ENCODE peak calls at places on chromosomes 3 and 15, in seven cellular contexts. One of them, this sample, is unnamed.

GRCh38 chr15:58442122-58442521 is 10.3 kb downstream of the LIPC start:
- DNase-seq in sigmoid colon: no peak
- DNase-seq in tibial nerve: no peak
- DNase-seq in erythroblast: no peak
- DNase-seq in GM12892: no peak
- DNase-seq in esophagus squamous epithelium: no peak
- DNase-seq in IMR-90: no peak
- DNase-seq in this sample: no peak

GRCh38 chr3:38030126-38031021 is 932 bp upstream of the PLCD1 start:
- DNase-seq in esophagus squamous epithelium: no peak
- DNase-seq in GM12892: no peak
- DNase-seq in IMR-90: no peak
- DNase-seq in tibial nerve: no peak
- DNase-seq in erythroblast: no peak
- DNase-seq in sigmoid colon: no peak
- DNase-seq in this sample: no peak

GRCh38 chr3:54830658-54831057 is 97.2 kb downstream of the LRTM1 start:
- DNase-seq in esophagus squamous epithelium: no peak
- DNase-seq in erythroblast: peak; percentile 28
- DNase-seq in sigmoid colon: no peak
- DNase-seq in IMR-90: peak; percentile 36
- DNase-seq in GM12892: no peak
- DNase-seq in tibial nerve: no peak
- DNase-seq in this sample: no peak

GRCh38 chr15:40536501-40536900 is 28.3 kb downstream of the CCDC32 start:
- DNase-seq in tibial nerve: no peak
- DNase-seq in IMR-90: peak; percentile 81
- DNase-seq in esophagus squamous epithelium: no peak
- DNase-seq in erythroblast: peak; percentile 11
- DNase-seq in GM12892: no peak
- DNase-seq in sigmoid colon: no peak
- DNase-seq in this sample: peak; percentile 28

GRCh38 chr15:95604634-95605036 is 725.9 kb upstream of the NR2F2 start:
- DNase-seq in esophagus squamous epithelium: no peak
- DNase-seq in GM12892: no peak
- DNase-seq in IMR-90: peak; percentile 94
- DNase-seq in erythroblast: no peak
- DNase-seq in sigmoid colon: no peak
- DNase-seq in tibial nerve: peak; percentile 30
- DNase-seq in this sample: no peak

GRCh38 chr3:71681224-71681668 is 44.0 kb downstream of the EIF4E3 start:
- DNase-seq in tibial nerve: peak; percentile 56
- DNase-seq in erythroblast: peak; percentile 38
- DNase-seq in GM12892: no peak
- DNase-seq in sigmoid colon: peak; percentile 89
- DNase-seq in IMR-90: peak; percentile 83
- DNase-seq in esophagus squamous epithelium: no peak
- DNase-seq in this sample: peak; percentile 92

GRCh38 chr3:113148307-113148703 is 63.1 kb upstream of the BOC start:
- DNase-seq in IMR-90: no peak
- DNase-seq in esophagus squamous epithelium: no peak
- DNase-seq in GM12892: no peak
- DNase-seq in sigmoid colon: no peak
- DNase-seq in erythroblast: no peak
- DNase-seq in tibial nerve: no peak
- DNase-seq in this sample: no peak

GRCh38 chr3:81554348-81554747 is 207.1 kb downstream of the GBE1 start:
- DNase-seq in GM12892: no peak
- DNase-seq in sigmoid colon: no peak
- DNase-seq in IMR-90: peak; percentile 82
- DNase-seq in tibial nerve: no peak
- DNase-seq in esophagus squamous epithelium: no peak
- DNase-seq in erythroblast: no peak
- DNase-seq in this sample: no peak

GRCh38 chr3:42979044-42979962 is at the start of gene GASK1A:
- DNase-seq in tibial nerve: no peak
- DNase-seq in IMR-90: no peak
- DNase-seq in erythroblast: no peak
- DNase-seq in esophagus squamous epithelium: no peak
- DNase-seq in GM12892: no peak
- DNase-seq in sigmoid colon: peak; percentile 85
- DNase-seq in this sample: no peak

GRCh38 chr3:146640955-146641867 is 36.1 kb upstream of the PLSCR5 start:
- DNase-seq in erythroblast: peak; percentile 42
- DNase-seq in esophagus squamous epithelium: no peak
- DNase-seq in IMR-90: peak; percentile 37
- DNase-seq in tibial nerve: peak; percentile 21
- DNase-seq in sigmoid colon: no peak
- DNase-seq in GM12892: no peak
- DNase-seq in this sample: no peak

GRCh38 chr15:89399390-89400120 is 64.9 kb upstream of the POLG start:
- DNase-seq in sigmoid colon: no peak
- DNase-seq in IMR-90: no peak
- DNase-seq in esophagus squamous epithelium: no peak
- DNase-seq in erythroblast: peak; percentile 19
- DNase-seq in tibial nerve: no peak
- DNase-seq in GM12892: peak; percentile 75
- DNase-seq in this sample: no peak
- TF ChIP-seq POLR2A in sigmoid colon: no peak
- TF ChIP-seq POLR2A in IMR-90: no peak
- TF ChIP-seq POLR2A in esophagus squamous epithelium: no peak
- TF ChIP-seq POLR2A in erythroblast: no peak
- TF ChIP-seq POLR2A in tibial nerve: no peak
- TF ChIP-seq POLR2A in GM12892: no peak
- TF ChIP-seq POLR2A in this sample: no peak

DNA sequence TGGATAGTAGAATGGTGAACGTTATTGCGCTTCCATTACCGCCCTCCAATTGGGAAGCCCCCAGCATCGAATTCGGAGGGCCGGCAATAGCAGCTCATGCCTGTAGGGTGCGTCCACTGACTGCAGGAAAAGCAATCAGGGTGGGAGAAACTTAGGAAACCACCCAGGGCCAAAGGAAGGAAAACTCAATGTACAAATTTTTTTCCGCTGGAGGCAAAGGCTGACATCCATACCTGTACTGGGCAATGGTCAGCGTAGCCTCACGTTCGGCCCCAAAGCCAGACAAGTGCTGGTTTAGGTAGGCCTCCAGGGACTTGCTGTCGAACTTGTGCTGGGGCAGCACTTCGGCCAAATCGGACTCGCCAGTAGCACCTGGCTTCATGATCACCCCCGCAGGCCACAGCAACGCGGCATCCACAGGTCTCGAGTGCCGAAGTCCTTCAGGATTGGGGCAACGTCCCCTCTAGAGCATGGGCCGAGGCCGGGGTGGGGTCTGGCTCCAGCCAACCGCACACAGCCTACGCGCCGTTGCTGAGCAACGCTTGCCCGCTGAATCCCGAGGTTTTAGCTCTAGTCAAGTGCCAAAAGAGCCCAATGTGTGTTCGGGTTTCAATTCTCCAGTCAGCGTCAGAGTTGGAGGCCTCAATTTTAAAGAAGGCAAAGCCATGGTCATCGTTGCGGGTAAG is at the start of gene ACAD11:
- DNase-seq in tibial nerve: peak; percentile 56
- DNase-seq in GM12892: peak; percentile 34
- DNase-seq in erythroblast: peak; percentile 85
- DNase-seq in sigmoid colon: peak; percentile 89
- DNase-seq in esophagus squamous epithelium: no peak
- DNase-seq in IMR-90: peak; percentile 68
- DNase-seq in this sample: peak; percentile 52
- TF ChIP-seq POLR2A in tibial nerve: no peak
- TF ChIP-seq POLR2A in GM12892: no peak
- TF ChIP-seq POLR2A in erythroblast: no peak
- TF ChIP-seq POLR2A in sigmoid colon: peak; percentile 17
- TF ChIP-seq POLR2A in esophagus squamous epithelium: no peak
- TF ChIP-seq POLR2A in IMR-90: no peak
- TF ChIP-seq POLR2A in this sample: no peak

GRCh38 chr3:187536185-187536584 is 134.0 kb downstream of the SST start:
- DNase-seq in erythroblast: no peak
- DNase-seq in esophagus squamous epithelium: no peak
- DNase-seq in tibial nerve: no peak
- DNase-seq in sigmoid colon: no peak
- DNase-seq in GM12892: no peak
- DNase-seq in IMR-90: no peak
- DNase-seq in this sample: no peak
- TF ChIP-seq POLR2A in erythroblast: no peak
- TF ChIP-seq POLR2A in esophagus squamous epithelium: no peak
- TF ChIP-seq POLR2A in tibial nerve: no peak
- TF ChIP-seq POLR2A in sigmoid colon: no peak
- TF ChIP-seq POLR2A in GM12892: no peak
- TF ChIP-seq POLR2A in IMR-90: no peak
- TF ChIP-seq POLR2A in this sample: no peak

DNA sequence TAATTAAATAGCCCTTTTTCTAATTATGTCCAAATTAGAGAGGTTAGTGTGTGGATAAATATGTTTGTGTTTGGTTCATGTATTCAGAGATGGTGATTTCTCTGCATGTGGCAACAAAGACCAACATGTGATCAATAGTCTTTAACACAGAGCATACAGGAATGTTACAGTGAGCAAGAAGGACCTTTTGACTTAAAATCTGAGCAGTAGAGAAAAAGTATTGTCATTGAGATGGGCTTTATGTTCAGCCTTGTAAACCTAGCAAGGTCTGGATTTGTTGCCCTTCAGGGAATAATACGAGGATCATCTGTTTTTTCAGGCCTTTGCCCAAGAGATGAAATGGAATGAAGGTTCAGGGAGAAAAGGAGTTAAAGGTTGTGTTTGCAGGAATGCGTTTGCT is 161.8 kb upstream of the NECTIN3 start:
- DNase-seq in erythroblast: no peak
- DNase-seq in IMR-90: no peak
- DNase-seq in GM12892: no peak
- DNase-seq in sigmoid colon: no peak
- DNase-seq in tibial nerve: no peak
- DNase-seq in esophagus squamous epithelium: no peak
- DNase-seq in this sample: no peak
- TF ChIP-seq POLR2A in erythroblast: no peak
- TF ChIP-seq POLR2A in IMR-90: no peak
- TF ChIP-seq POLR2A in GM12892: no peak
- TF ChIP-seq POLR2A in sigmoid colon: no peak
- TF ChIP-seq POLR2A in tibial nerve: no peak
- TF ChIP-seq POLR2A in esophagus squamous epithelium: no peak
- TF ChIP-seq POLR2A in this sample: no peak

GRCh38 chr15:70627734-70628541 is 135.4 kb downstream of the UACA start:
- DNase-seq in tibial nerve: no peak
- DNase-seq in IMR-90: no peak
- DNase-seq in GM12892: no peak
- DNase-seq in sigmoid colon: no peak
- DNase-seq in erythroblast: peak; percentile 21
- DNase-seq in esophagus squamous epithelium: no peak
- DNase-seq in this sample: no peak
- TF ChIP-seq POLR2A in tibial nerve: no peak
- TF ChIP-seq POLR2A in IMR-90: no peak
- TF ChIP-seq POLR2A in GM12892: no peak
- TF ChIP-seq POLR2A in sigmoid colon: no peak
- TF ChIP-seq POLR2A in erythroblast: no peak
- TF ChIP-seq POLR2A in esophagus squamous epithelium: no peak
- TF ChIP-seq POLR2A in this sample: no peak

DNA sequence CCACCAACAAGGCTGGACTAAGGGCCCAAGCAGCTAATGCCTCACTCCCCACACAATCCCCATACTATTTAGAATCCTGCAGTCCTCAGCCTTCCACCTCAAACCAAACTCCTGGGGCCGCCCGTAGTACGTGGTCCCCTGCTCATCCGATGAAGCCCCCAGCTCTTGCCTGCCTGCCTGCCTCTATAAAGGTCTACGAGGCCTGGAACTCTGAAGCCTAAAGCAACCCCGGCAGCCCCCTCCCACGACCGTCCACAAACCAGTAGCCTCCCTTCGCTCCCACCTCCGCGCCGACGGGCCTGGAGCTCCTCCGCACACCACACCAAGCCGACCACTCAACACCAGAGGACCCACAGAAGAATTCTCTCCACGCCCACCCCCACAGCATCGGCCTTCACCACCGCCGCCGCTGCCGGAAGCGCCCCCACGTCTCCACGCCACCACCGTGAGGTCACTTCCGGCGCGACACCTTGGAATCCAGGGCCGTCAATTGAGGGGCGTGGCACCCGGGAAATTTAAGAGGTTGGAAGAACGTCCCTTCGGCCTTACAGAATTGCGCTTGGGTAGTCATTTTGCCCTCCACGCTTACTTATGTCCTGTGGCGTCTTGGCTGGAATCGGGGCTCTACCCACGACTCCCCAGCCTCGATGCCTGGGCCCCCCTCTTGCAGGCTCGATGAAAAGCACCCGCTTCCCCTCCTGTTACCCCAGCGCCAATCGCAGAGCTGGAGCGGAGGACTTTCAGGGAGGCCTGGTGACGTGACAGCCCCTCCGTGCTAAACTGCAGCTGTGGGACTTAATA is at the start of gene EDC3:
- DNase-seq in esophagus squamous epithelium: peak; percentile 30
- DNase-seq in erythroblast: peak; percentile 90
- DNase-seq in GM12892: peak; percentile 85
- DNase-seq in sigmoid colon: peak; percentile 91
- DNase-seq in tibial nerve: peak; percentile 89
- DNase-seq in IMR-90: peak; percentile 77
- DNase-seq in this sample: peak; percentile 81
- TF ChIP-seq POLR2A in esophagus squamous epithelium: no peak
- TF ChIP-seq POLR2A in erythroblast: peak; percentile 61
- TF ChIP-seq POLR2A in GM12892: peak; percentile 56
- TF ChIP-seq POLR2A in sigmoid colon: no peak
- TF ChIP-seq POLR2A in tibial nerve: no peak
- TF ChIP-seq POLR2A in IMR-90: peak; percentile 70
- TF ChIP-seq POLR2A in this sample: no peak

This sample was measured in lower leg skin.